ENCODE peak calls at places on chromosomes 4 and X, in seven cellular contexts. One of them, this sample, is unnamed.

GRCh38 chr4:52102587-52102986 is 51.5 kb downstream of the SPATA18 start:
- DNase-seq in type B pancreatic cell: no peak
- DNase-seq in activated T-helper 1 cell treated with anti-CD3 and anti-CD28 coated beads, Interleukin-12 subunit alpha, Interleukin-12 subunit beta, Interleukin-2, Interleukin-4 antibody, amounts not matched to agents 30 ng/mL and 10 ng/mL and 1 ng/mL, durations not matched to agents 14 hours and 24 hours and 36 hours: no peak
- DNase-seq in HCEC 1CT: peak
- DNase-seq in skeletal muscle cell: no peak
- DNase-seq in RPMI7951: peak
- DNase-seq in AG08395: no peak
- DNase-seq in this sample: no peak

GRCh38 chrX:19462231-19462630 is 53.1 kb downstream of the MAP3K15 start:
- DNase-seq in RPMI7951: no peak
- DNase-seq in activated T-helper 1 cell treated with anti-CD3 and anti-CD28 coated beads, Interleukin-12 subunit alpha, Interleukin-12 subunit beta, Interleukin-2, Interleukin-4 antibody, amounts not matched to agents 30 ng/mL and 10 ng/mL and 1 ng/mL, durations not matched to agents 14 hours and 24 hours and 36 hours: no peak
- DNase-seq in skeletal muscle cell: no peak
- DNase-seq in type B pancreatic cell: no peak
- DNase-seq in HCEC 1CT: no peak
- DNase-seq in AG08395: no peak
- DNase-seq in this sample: no peak

GRCh38 chr4:169404959-169405358 is 134.2 kb upstream of the SH3RF1 start:
- DNase-seq in HCEC 1CT: no peak
- DNase-seq in RPMI7951: no peak
- DNase-seq in activated T-helper 1 cell treated with anti-CD3 and anti-CD28 coated beads, Interleukin-12 subunit alpha, Interleukin-12 subunit beta, Interleukin-2, Interleukin-4 antibody, amounts not matched to agents 30 ng/mL and 10 ng/mL and 1 ng/mL, durations not matched to agents 14 hours and 24 hours and 36 hours: no peak
- DNase-seq in skeletal muscle cell: peak
- DNase-seq in AG08395: peak
- DNase-seq in type B pancreatic cell: no peak
- DNase-seq in this sample: peak

GRCh38 chr4:125940426-125940825 is 625.7 kb downstream of the FAT4 start:
- DNase-seq in activated T-helper 1 cell treated with anti-CD3 and anti-CD28 coated beads, Interleukin-12 subunit alpha, Interleukin-12 subunit beta, Interleukin-2, Interleukin-4 antibody, amounts not matched to agents 30 ng/mL and 10 ng/mL and 1 ng/mL, durations not matched to agents 14 hours and 24 hours and 36 hours: no peak
- DNase-seq in type B pancreatic cell: no peak
- DNase-seq in RPMI7951: no peak
- DNase-seq in AG08395: no peak
- DNase-seq in HCEC 1CT: no peak
- DNase-seq in skeletal muscle cell: no peak
- DNase-seq in this sample: no peak

GRCh38 chrX:129139837-129140679 is 383.2 kb downstream of the SMARCA1 start:
- DNase-seq in skeletal muscle cell: no peak
- DNase-seq in RPMI7951: no peak
- DNase-seq in activated T-helper 1 cell treated with anti-CD3 and anti-CD28 coated beads, Interleukin-12 subunit alpha, Interleukin-12 subunit beta, Interleukin-2, Interleukin-4 antibody, amounts not matched to agents 30 ng/mL and 10 ng/mL and 1 ng/mL, durations not matched to agents 14 hours and 24 hours and 36 hours: no peak
- DNase-seq in type B pancreatic cell: no peak
- DNase-seq in AG08395: no peak
- DNase-seq in HCEC 1CT: no peak
- DNase-seq in this sample: no peak

GRCh38 chr4:177380730-177381287 is 61.4 kb downstream of the AGA start:
- DNase-seq in RPMI7951: peak
- DNase-seq in AG08395: no peak
- DNase-seq in HCEC 1CT: no peak
- DNase-seq in activated T-helper 1 cell treated with anti-CD3 and anti-CD28 coated beads, Interleukin-12 subunit alpha, Interleukin-12 subunit beta, Interleukin-2, Interleukin-4 antibody, amounts not matched to agents 30 ng/mL and 10 ng/mL and 1 ng/mL, durations not matched to agents 14 hours and 24 hours and 36 hours: no peak
- DNase-seq in skeletal muscle cell: no peak
- DNase-seq in type B pancreatic cell: no peak
- DNase-seq in this sample: peak

GRCh38 chrX:39814391-39814790 is 283.4 kb downstream of the BCOR start:
- DNase-seq in type B pancreatic cell: no peak
- DNase-seq in activated T-helper 1 cell treated with anti-CD3 and anti-CD28 coated beads, Interleukin-12 subunit alpha, Interleukin-12 subunit beta, Interleukin-2, Interleukin-4 antibody, amounts not matched to agents 30 ng/mL and 10 ng/mL and 1 ng/mL, durations not matched to agents 14 hours and 24 hours and 36 hours: peak
- DNase-seq in skeletal muscle cell: no peak
- DNase-seq in RPMI7951: peak
- DNase-seq in HCEC 1CT: peak
- DNase-seq in AG08395: peak
- DNase-seq in this sample: peak

GRCh38 chrX:47579537-47579936 is 2.7 kb upstream of the TIMP1 start:
- DNase-seq in activated T-helper 1 cell treated with anti-CD3 and anti-CD28 coated beads, Interleukin-12 subunit alpha, Interleukin-12 subunit beta, Interleukin-2, Interleukin-4 antibody, amounts not matched to agents 30 ng/mL and 10 ng/mL and 1 ng/mL, durations not matched to agents 14 hours and 24 hours and 36 hours: peak
- DNase-seq in skeletal muscle cell: peak
- DNase-seq in AG08395: peak
- DNase-seq in RPMI7951: peak
- DNase-seq in HCEC 1CT: peak
- DNase-seq in type B pancreatic cell: no peak
- DNase-seq in this sample: peak

GRCh38 chr4:53573696-53574095 is 17.6 kb downstream of the LNX1 start:
- DNase-seq in skeletal muscle cell: no peak
- DNase-seq in AG08395: no peak
- DNase-seq in activated T-helper 1 cell treated with anti-CD3 and anti-CD28 coated beads, Interleukin-12 subunit alpha, Interleukin-12 subunit beta, Interleukin-2, Interleukin-4 antibody, amounts not matched to agents 30 ng/mL and 10 ng/mL and 1 ng/mL, durations not matched to agents 14 hours and 24 hours and 36 hours: no peak
- DNase-seq in RPMI7951: peak
- DNase-seq in type B pancreatic cell: no peak
- DNase-seq in HCEC 1CT: no peak
- DNase-seq in this sample: no peak

GRCh38 chr4:181647396-181648107 is 595.6 kb upstream of the TENM3 start:
- DNase-seq in skeletal muscle cell: peak
- DNase-seq in activated T-helper 1 cell treated with anti-CD3 and anti-CD28 coated beads, Interleukin-12 subunit alpha, Interleukin-12 subunit beta, Interleukin-2, Interleukin-4 antibody, amounts not matched to agents 30 ng/mL and 10 ng/mL and 1 ng/mL, durations not matched to agents 14 hours and 24 hours and 36 hours: no peak
- DNase-seq in AG08395: no peak
- DNase-seq in type B pancreatic cell: no peak
- DNase-seq in HCEC 1CT: peak
- DNase-seq in RPMI7951: peak
- DNase-seq in this sample: no peak

This sample was measured in GM03348.